ENCODE peak calls at places on chromosomes 7 and 10, in four cellular contexts. W is GM10248; Y is GM19239; G is activated effector memory CD4-positive, alpha-beta T cell treated with Interleukin-2 at 50 U/mL for 16 hours. X is an unnamed sample.

GRCh38 chr10:98642281-98642680 is 195.5 kb upstream of the HPS1 start:
- DNase-seq in Y (no peak), G (no peak), W (no peak), X (no peak)

GRCh38 chr10:86371116-86371515 is 4.5 kb upstream of the GRID1 start:
- DNase-seq in W (no peak), Y (no peak), G (no peak), X (no peak)

GRCh38 chr10:132761395-132762060 is 24.4 kb downstream of the NKX6-2 start:
- DNase-seq in G (no peak), Y (no peak), W (no peak), X (no peak)

GRCh38 chr10:73625004-73625883 is 16.0 kb downstream of the MYOZ1 start:
- DNase-seq in G (no peak), Y (no peak), W (peak), X (no peak)

GRCh38 chr10:58158806-58159205 is 108.9 kb downstream of the IPMK start:
- DNase-seq in G (no peak), W (no peak), Y (no peak), X (no peak)

GRCh38 chr7:55563596-55564325 is 8.5 kb downstream of the VOPP1 start:
- DNase-seq in W (no peak), G (no peak), Y (no peak), X (no peak)

GRCh38 chr7:91264924-91265681 is 870 bp downstream of the FZD1 start:
- DNase-seq in Y (peak), G (no peak), W (peak), X (peak)

GRCh38 chr7:70846208-70846607 is 285.7 kb upstream of the GALNT17 start:
- DNase-seq in G (no peak), Y (no peak), W (no peak), X (no peak)

GRCh38 chr7:135758531-135758932 is 9.9 kb upstream of the FAM180A start:
- DNase-seq in W (no peak), G (no peak), Y (no peak), X (no peak)

GRCh38 chr10:58756126-58756525 is 243.5 kb downstream of the BICC1 start:
- DNase-seq in W (no peak), G (no peak), Y (no peak), X (no peak)

GRCh38 chr7:96534221-96534620 is 175.4 kb downstream of the SEM1 start:
- DNase-seq in Y (no peak), G (no peak), W (no peak), X (no peak)

GRCh38 chr10:52526251-52526823 is 212.3 kb downstream of the DKK1 start:
- DNase-seq in Y (no peak), W (no peak), G (no peak), X (no peak)

GRCh38 chr10:3887404-3887803 is 102.4 kb upstream of the KLF6 start:
- DNase-seq in W (no peak), G (no peak), Y (no peak), X (no peak)